ENCODE peak calls at places on chromosomes 1 and 21, in six cellular contexts. One of them, this sample, is unnamed.

GRCh38 chr1:56925193-56925592 is 40.6 kb downstream of the C8B start:
- DNase-seq in CD8-positive, alpha-beta memory T cell: no peak
- DNase-seq in cardiac muscle cell: no peak
- DNase-seq in brain microvascular endothelial cell: no peak
- DNase-seq in fibroblast of lung: no peak
- DNase-seq in lower lobe of right lung: no peak
- DNase-seq in this sample: no peak

GRCh38 chr1:100869996-100870395 is 24.6 kb downstream of the EXTL2 start:
- DNase-seq in CD8-positive, alpha-beta memory T cell: no peak
- DNase-seq in brain microvascular endothelial cell: no peak
- DNase-seq in cardiac muscle cell: no peak
- DNase-seq in lower lobe of right lung: no peak
- DNase-seq in fibroblast of lung: no peak
- DNase-seq in this sample: no peak

GRCh38 chr1:193846881-193847280 is 660.5 kb upstream of the B3GALT2 start:
- DNase-seq in brain microvascular endothelial cell: no peak
- DNase-seq in cardiac muscle cell: no peak
- DNase-seq in CD8-positive, alpha-beta memory T cell: no peak
- DNase-seq in fibroblast of lung: peak; percentile 60
- DNase-seq in lower lobe of right lung: no peak
- DNase-seq in this sample: no peak

GRCh38 chr1:228039504-228039903 is 32.7 kb downstream of the WNT3A start:
- DNase-seq in CD8-positive, alpha-beta memory T cell: no peak
- DNase-seq in lower lobe of right lung: no peak
- DNase-seq in fibroblast of lung: no peak
- DNase-seq in cardiac muscle cell: no peak
- DNase-seq in brain microvascular endothelial cell: no peak
- DNase-seq in this sample: no peak

GRCh38 chr1:31111290-31111951 is 45.9 kb upstream of the PUM1 start:
- DNase-seq in CD8-positive, alpha-beta memory T cell: no peak
- DNase-seq in cardiac muscle cell: no peak
- DNase-seq in fibroblast of lung: peak; percentile 64
- DNase-seq in brain microvascular endothelial cell: no peak
- DNase-seq in lower lobe of right lung: peak; percentile 80
- DNase-seq in this sample: no peak

GRCh38 chr21:34817821-34818662 is 149.2 kb downstream of the CLIC6 start:
- DNase-seq in lower lobe of right lung: no peak
- DNase-seq in CD8-positive, alpha-beta memory T cell: no peak
- DNase-seq in brain microvascular endothelial cell: no peak
- DNase-seq in cardiac muscle cell: no peak
- DNase-seq in fibroblast of lung: no peak
- DNase-seq in this sample: no peak

GRCh38 chr1:86706018-86706417 is 1.6 kb downstream of the SH3GLB1 start:
- DNase-seq in brain microvascular endothelial cell: no peak
- DNase-seq in fibroblast of lung: peak; percentile 9
- DNase-seq in cardiac muscle cell: no peak
- DNase-seq in lower lobe of right lung: no peak
- DNase-seq in CD8-positive, alpha-beta memory T cell: no peak
- DNase-seq in this sample: no peak

GRCh38 chr1:92494485-92495141 is 7.9 kb upstream of the GFI1 start:
- DNase-seq in cardiac muscle cell: no peak
- DNase-seq in fibroblast of lung: no peak
- DNase-seq in brain microvascular endothelial cell: no peak
- DNase-seq in CD8-positive, alpha-beta memory T cell: no peak
- DNase-seq in lower lobe of right lung: no peak
- DNase-seq in this sample: no peak

GRCh38 chr1:208544794-208545193 is 300.6 kb upstream of the PLXNA2 start:
- DNase-seq in cardiac muscle cell: no peak
- DNase-seq in fibroblast of lung: no peak
- DNase-seq in CD8-positive, alpha-beta memory T cell: no peak
- DNase-seq in lower lobe of right lung: no peak
- DNase-seq in brain microvascular endothelial cell: no peak
- DNase-seq in this sample: no peak

GRCh38 chr21:28636988-28637691 is 355.5 kb downstream of the LTN1 start:
- DNase-seq in lower lobe of right lung: no peak
- DNase-seq in CD8-positive, alpha-beta memory T cell: no peak
- DNase-seq in brain microvascular endothelial cell: peak; percentile 93
- DNase-seq in cardiac muscle cell: no peak
- DNase-seq in fibroblast of lung: peak; percentile 98
- DNase-seq in this sample: no peak

GRCh38 chr1:84303154-84303830 is 1.8 kb downstream of the SAMD13 start:
- DNase-seq in cardiac muscle cell: peak; percentile 8
- DNase-seq in CD8-positive, alpha-beta memory T cell: no peak
- DNase-seq in fibroblast of lung: peak; percentile 10
- DNase-seq in lower lobe of right lung: no peak
- DNase-seq in brain microvascular endothelial cell: no peak
- DNase-seq in this sample: no peak

GRCh38 chr1:116785006-116785405 is 30.8 kb downstream of the CD2 start:
- DNase-seq in fibroblast of lung: no peak
- DNase-seq in lower lobe of right lung: no peak
- DNase-seq in brain microvascular endothelial cell: no peak
- DNase-seq in cardiac muscle cell: no peak
- DNase-seq in CD8-positive, alpha-beta memory T cell: no peak
- DNase-seq in this sample: peak; percentile 26

GRCh38 chr1:201539561-201540404 is 856 bp downstream of the NAV1 start:
- DNase-seq in lower lobe of right lung: peak; percentile 61
- DNase-seq in cardiac muscle cell: peak; percentile 37
- DNase-seq in brain microvascular endothelial cell: peak; percentile 59
- DNase-seq in CD8-positive, alpha-beta memory T cell: no peak
- DNase-seq in fibroblast of lung: peak; percentile 77
- DNase-seq in this sample: no peak
- H3K27ac ChIP-seq in lower lobe of right lung: peak overlapping the region; percentile 81
- H3K27ac ChIP-seq in cardiac muscle cell: no peak overlapping the region
- H3K27ac ChIP-seq in brain microvascular endothelial cell: peak overlapping the region; percentile 49
- H3K27ac ChIP-seq in CD8-positive, alpha-beta memory T cell: no peak overlapping the region
- H3K27ac ChIP-seq in fibroblast of lung: peak overlapping the region; percentile 71
- H3K27ac ChIP-seq in this sample: peak overlapping the region; percentile 93

GRCh38 chr1:175804556-175804955 is 61.2 kb upstream of the TNR start:
- DNase-seq in CD8-positive, alpha-beta memory T cell: no peak
- DNase-seq in brain microvascular endothelial cell: no peak
- DNase-seq in lower lobe of right lung: no peak
- DNase-seq in cardiac muscle cell: no peak
- DNase-seq in fibroblast of lung: no peak
- DNase-seq in this sample: no peak
- H3K27ac ChIP-seq in CD8-positive, alpha-beta memory T cell: no peak overlapping the region
- H3K27ac ChIP-seq in brain microvascular endothelial cell: no peak overlapping the region
- H3K27ac ChIP-seq in lower lobe of right lung: no peak overlapping the region
- H3K27ac ChIP-seq in cardiac muscle cell: no peak overlapping the region
- H3K27ac ChIP-seq in fibroblast of lung: no peak overlapping the region
- H3K27ac ChIP-seq in this sample: no peak overlapping the region

DNA sequence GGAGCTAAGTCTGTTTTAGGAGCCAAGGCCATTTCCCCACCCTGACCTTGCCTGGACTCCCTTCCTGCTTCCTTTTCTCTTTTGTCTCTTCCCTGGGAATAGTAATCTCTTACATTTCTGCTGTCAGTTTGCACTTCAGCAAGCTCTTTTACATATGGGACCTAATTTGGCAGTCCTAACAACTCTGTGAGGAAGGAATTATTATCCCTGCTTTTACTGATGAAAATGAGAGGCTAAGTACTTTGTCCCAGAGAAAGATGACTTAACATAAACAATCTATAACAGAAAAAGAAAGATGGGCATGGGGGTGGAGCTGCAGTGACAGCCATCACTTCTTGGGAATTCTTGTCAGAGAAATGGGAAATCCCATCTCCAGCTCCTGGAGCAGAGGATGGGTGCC is 13.9 kb downstream of the OPTC start:
- DNase-seq in fibroblast of lung: no peak
- DNase-seq in CD8-positive, alpha-beta memory T cell: no peak
- DNase-seq in brain microvascular endothelial cell: no peak
- DNase-seq in cardiac muscle cell: no peak
- DNase-seq in lower lobe of right lung: no peak
- DNase-seq in this sample: no peak
- H3K27ac ChIP-seq in fibroblast of lung: no peak overlapping the region
- H3K27ac ChIP-seq in CD8-positive, alpha-beta memory T cell: no peak overlapping the region
- H3K27ac ChIP-seq in brain microvascular endothelial cell: no peak overlapping the region
- H3K27ac ChIP-seq in cardiac muscle cell: peak overlapping the region; percentile 13
- H3K27ac ChIP-seq in lower lobe of right lung: no peak overlapping the region
- H3K27ac ChIP-seq in this sample: no peak overlapping the region

GRCh38 chr1:14113841-14114567 is 414.0 kb downstream of the PRDM2 start:
- DNase-seq in cardiac muscle cell: peak; percentile 73
- DNase-seq in brain microvascular endothelial cell: no peak
- DNase-seq in fibroblast of lung: peak; percentile 56
- DNase-seq in lower lobe of right lung: peak; percentile 46
- DNase-seq in CD8-positive, alpha-beta memory T cell: no peak
- DNase-seq in this sample: peak; percentile 10

GRCh38 chr1:14115976-14116375 is 416.0 kb downstream of the PRDM2 start:
- DNase-seq in fibroblast of lung: no peak
- DNase-seq in cardiac muscle cell: no peak
- DNase-seq in lower lobe of right lung: no peak
- DNase-seq in CD8-positive, alpha-beta memory T cell: no peak
- DNase-seq in brain microvascular endothelial cell: no peak
- DNase-seq in this sample: no peak

GRCh38 chr1:14111121-14111520 is 411.1 kb downstream of the PRDM2 start:
- DNase-seq in brain microvascular endothelial cell: no peak
- DNase-seq in cardiac muscle cell: no peak
- DNase-seq in fibroblast of lung: no peak
- DNase-seq in CD8-positive, alpha-beta memory T cell: no peak
- DNase-seq in lower lobe of right lung: no peak
- DNase-seq in this sample: no peak

GRCh38 chr1:14112613-14113012 is 412.6 kb downstream of the PRDM2 start:
- DNase-seq in lower lobe of right lung: no peak
- DNase-seq in CD8-positive, alpha-beta memory T cell: no peak
- DNase-seq in cardiac muscle cell: no peak
- DNase-seq in fibroblast of lung: no peak
- DNase-seq in brain microvascular endothelial cell: no peak
- DNase-seq in this sample: no peak

DNA sequence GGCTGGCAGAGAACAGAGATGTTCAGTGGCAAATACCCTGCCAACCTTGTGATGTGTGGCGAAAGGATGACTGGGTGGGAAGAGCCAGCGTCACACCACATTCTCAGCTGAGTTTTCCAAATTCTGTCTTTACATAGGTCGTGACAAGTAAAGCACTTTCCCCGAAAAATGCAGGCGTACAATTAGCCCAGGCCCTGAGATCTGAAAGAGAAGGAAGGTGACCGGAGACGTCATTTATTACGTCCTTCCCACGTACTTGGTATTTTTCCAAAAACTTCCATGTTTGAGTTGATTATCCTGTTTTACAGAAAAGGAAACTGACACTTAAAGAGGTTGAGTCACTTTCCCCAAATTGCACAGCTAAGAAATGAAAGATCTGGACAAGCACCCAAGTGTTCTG is 413.3 kb downstream of the PRDM2 start:
- DNase-seq in brain microvascular endothelial cell: no peak
- DNase-seq in lower lobe of right lung: no peak
- DNase-seq in cardiac muscle cell: no peak
- DNase-seq in fibroblast of lung: peak; percentile 41
- DNase-seq in CD8-positive, alpha-beta memory T cell: no peak
- DNase-seq in this sample: no peak
- H3K27ac ChIP-seq in brain microvascular endothelial cell: no peak overlapping the region
- H3K27ac ChIP-seq in lower lobe of right lung: no peak overlapping the region
- H3K27ac ChIP-seq in cardiac muscle cell: no peak overlapping the region
- H3K27ac ChIP-seq in fibroblast of lung: no peak overlapping the region
- H3K27ac ChIP-seq in CD8-positive, alpha-beta memory T cell: no peak overlapping the region
- H3K27ac ChIP-seq in this sample: no peak overlapping the region

GRCh38 chr1:6275826-6276764 is 15.2 kb upstream of the GPR153 start:
- DNase-seq in lower lobe of right lung: no peak
- DNase-seq in brain microvascular endothelial cell: peak; percentile 76
- DNase-seq in CD8-positive, alpha-beta memory T cell: no peak
- DNase-seq in cardiac muscle cell: peak; percentile 88
- DNase-seq in fibroblast of lung: peak; percentile 78
- DNase-seq in this sample: no peak
- H3K27ac ChIP-seq in lower lobe of right lung: peak overlapping the region; percentile 60
- H3K27ac ChIP-seq in brain microvascular endothelial cell: peak overlapping the region; percentile 58
- H3K27ac ChIP-seq in CD8-positive, alpha-beta memory T cell: no peak overlapping the region
- H3K27ac ChIP-seq in cardiac muscle cell: peak overlapping the region; percentile 96
- H3K27ac ChIP-seq in fibroblast of lung: peak overlapping the region; percentile 94
- H3K27ac ChIP-seq in this sample: peak overlapping the region; percentile 88

GRCh38 chr1:18912550-18912949 is 10.2 kb upstream of the ALDH4A1 start:
- DNase-seq in cardiac muscle cell: no peak
- DNase-seq in lower lobe of right lung: no peak
- DNase-seq in CD8-positive, alpha-beta memory T cell: no peak
- DNase-seq in brain microvascular endothelial cell: no peak
- DNase-seq in fibroblast of lung: no peak
- DNase-seq in this sample: no peak

GRCh38 chr1:18903313-18903671 is 937 bp upstream of the ALDH4A1 start:
- DNase-seq in cardiac muscle cell: no peak
- DNase-seq in fibroblast of lung: no peak
- DNase-seq in CD8-positive, alpha-beta memory T cell: no peak
- DNase-seq in lower lobe of right lung: no peak
- DNase-seq in brain microvascular endothelial cell: no peak
- DNase-seq in this sample: no peak

GRCh38 chr1:18907021-18907913 is 4.9 kb upstream of the ALDH4A1 start:
- DNase-seq in lower lobe of right lung: peak; percentile 73
- DNase-seq in brain microvascular endothelial cell: peak; percentile 58
- DNase-seq in cardiac muscle cell: peak; percentile 61
- DNase-seq in fibroblast of lung: no peak
- DNase-seq in CD8-positive, alpha-beta memory T cell: peak; percentile 71
- DNase-seq in this sample: peak; percentile 65

GRCh38 chr1:18908911-18909771 is 6.8 kb upstream of the ALDH4A1 start:
- DNase-seq in cardiac muscle cell: no peak
- DNase-seq in brain microvascular endothelial cell: no peak
- DNase-seq in lower lobe of right lung: no peak
- DNase-seq in fibroblast of lung: no peak
- DNase-seq in CD8-positive, alpha-beta memory T cell: no peak
- DNase-seq in this sample: no peak

GRCh38 chr1:18907914-18908845 is 5.8 kb upstream of the ALDH4A1 start:
- DNase-seq in CD8-positive, alpha-beta memory T cell: no peak
- DNase-seq in brain microvascular endothelial cell: no peak
- DNase-seq in cardiac muscle cell: no peak
- DNase-seq in lower lobe of right lung: no peak
- DNase-seq in fibroblast of lung: no peak
- DNase-seq in this sample: no peak
- H3K27ac ChIP-seq in CD8-positive, alpha-beta memory T cell: peak overlapping the region; percentile 44
- H3K27ac ChIP-seq in brain microvascular endothelial cell: no peak overlapping the region
- H3K27ac ChIP-seq in cardiac muscle cell: no peak overlapping the region
- H3K27ac ChIP-seq in lower lobe of right lung: peak overlapping the region; percentile 78
- H3K27ac ChIP-seq in fibroblast of lung: no peak overlapping the region
- H3K27ac ChIP-seq in this sample: peak overlapping the region; percentile 67

GRCh38 chr1:89912073-89912472 is 82.8 kb upstream of the ZNF326 start:
- DNase-seq in lower lobe of right lung: no peak
- DNase-seq in fibroblast of lung: peak; percentile 35
- DNase-seq in cardiac muscle cell: no peak
- DNase-seq in brain microvascular endothelial cell: no peak
- DNase-seq in CD8-positive, alpha-beta memory T cell: no peak
- DNase-seq in this sample: no peak

GRCh38 chr1:89910780-89911179 is 84.1 kb upstream of the ZNF326 start:
- DNase-seq in fibroblast of lung: peak; percentile 90
- DNase-seq in lower lobe of right lung: no peak
- DNase-seq in cardiac muscle cell: peak; percentile 47
- DNase-seq in brain microvascular endothelial cell: peak; percentile 88
- DNase-seq in CD8-positive, alpha-beta memory T cell: no peak
- DNase-seq in this sample: no peak

GRCh38 chr1:89908993-89909436 is 85.9 kb upstream of the ZNF326 start:
- DNase-seq in fibroblast of lung: peak; percentile 69
- DNase-seq in CD8-positive, alpha-beta memory T cell: no peak
- DNase-seq in lower lobe of right lung: no peak
- DNase-seq in brain microvascular endothelial cell: peak; percentile 61
- DNase-seq in cardiac muscle cell: no peak
- DNase-seq in this sample: peak; percentile 91

GRCh38 chr1:89910268-89910667 is 84.6 kb upstream of the ZNF326 start:
- DNase-seq in CD8-positive, alpha-beta memory T cell: no peak
- DNase-seq in cardiac muscle cell: no peak
- DNase-seq in brain microvascular endothelial cell: no peak
- DNase-seq in fibroblast of lung: no peak
- DNase-seq in lower lobe of right lung: no peak
- DNase-seq in this sample: no peak

GRCh38 chr1:89911186-89911976 is 83.5 kb upstream of the ZNF326 start:
- DNase-seq in fibroblast of lung: peak; percentile 6
- DNase-seq in cardiac muscle cell: peak; percentile 28
- DNase-seq in CD8-positive, alpha-beta memory T cell: no peak
- DNase-seq in brain microvascular endothelial cell: no peak
- DNase-seq in lower lobe of right lung: no peak
- DNase-seq in this sample: no peak
- H3K27ac ChIP-seq in fibroblast of lung: peak overlapping the region; percentile 81
- H3K27ac ChIP-seq in cardiac muscle cell: peak overlapping the region; percentile 61
- H3K27ac ChIP-seq in CD8-positive, alpha-beta memory T cell: no peak overlapping the region
- H3K27ac ChIP-seq in brain microvascular endothelial cell: peak overlapping the region; percentile 91
- H3K27ac ChIP-seq in lower lobe of right lung: no peak overlapping the region
- H3K27ac ChIP-seq in this sample: no peak overlapping the region